ENCODE peak calls at places on chromosome 14, in four cellular contexts. One of them, this sample, is unnamed. For H3K36me3, the result is how much of the 10 kb centered on the place peaks cover.

GRCh38 chr14:39419272-39419671 is 13.0 kb downstream of the FBXO33 start:
- DNase-seq in left lung: no peak
- DNase-seq in upper lobe of right lung: no peak
- DNase-seq in adrenal gland: no peak
- DNase-seq in this sample: no peak

GRCh38 chr14:103733651-103734050 is 18.0 kb downstream of the ZFYVE21 start:
- DNase-seq in left lung: peak
- DNase-seq in upper lobe of right lung: peak
- DNase-seq in adrenal gland: no peak
- DNase-seq in this sample: no peak

GRCh38 chr14:68404652-68405183 is 388.1 kb downstream of the ZFP36L1 start:
- DNase-seq in left lung: no peak
- DNase-seq in upper lobe of right lung: no peak
- DNase-seq in adrenal gland: no peak
- DNase-seq in this sample: no peak

GRCh38 chr14:106378191-106378590 is 851.8 kb downstream of the TMEM121 start:
- DNase-seq in left lung: no peak
- DNase-seq in upper lobe of right lung: no peak
- DNase-seq in adrenal gland: no peak
- DNase-seq in this sample: no peak

GRCh38 chr14:94494085-94494484 is 15.2 kb downstream of the SERPINA12 start:
- DNase-seq in left lung: no peak
- DNase-seq in upper lobe of right lung: no peak
- DNase-seq in adrenal gland: no peak
- DNase-seq in this sample: no peak

GRCh38 chr14:105532735-105533141 is 6.4 kb downstream of the TMEM121 start:
- DNase-seq in left lung: no peak
- DNase-seq in upper lobe of right lung: peak
- DNase-seq in adrenal gland: no peak
- DNase-seq in this sample: peak

GRCh38 chr14:100789460-100790417 is 36.2 kb upstream of the MEG3 start:
- DNase-seq in left lung: no peak
- DNase-seq in upper lobe of right lung: no peak
- DNase-seq in adrenal gland: no peak
- DNase-seq in this sample: no peak

GRCh38 chr14:59690426-59690825 is 113.8 kb upstream of the CCDC175 start:
- DNase-seq in left lung: no peak
- DNase-seq in upper lobe of right lung: no peak
- DNase-seq in adrenal gland: no peak
- DNase-seq in this sample: no peak

GRCh38 chr14:24422261-24422660 is 7.2 kb downstream of the CBLN3 start:
- DNase-seq in left lung: no peak
- DNase-seq in upper lobe of right lung: no peak
- DNase-seq in adrenal gland: no peak
- DNase-seq in this sample: no peak

GRCh38 chr14:51534623-51535022 is 117.1 kb upstream of the FRMD6 start:
- DNase-seq in left lung: no peak
- DNase-seq in upper lobe of right lung: no peak
- DNase-seq in adrenal gland: peak
- DNase-seq in this sample: peak

GRCh38 chr14:100115236-100115635 is 44.2 kb downstream of the DEGS2 start:
- DNase-seq in left lung: no peak
- DNase-seq in upper lobe of right lung: peak
- DNase-seq in adrenal gland: no peak
- DNase-seq in this sample: peak

GRCh38 chr14:69226736-69227135 is 33.2 kb upstream of the GALNT16 start:
- DNase-seq in left lung: no peak
- DNase-seq in upper lobe of right lung: no peak
- DNase-seq in adrenal gland: no peak
- DNase-seq in this sample: no peak

GRCh38 chr14:103629503-103630121 is 601 bp downstream of the KLC1 start:
- DNase-seq in left lung: peak
- DNase-seq in upper lobe of right lung: peak
- DNase-seq in adrenal gland: peak
- DNase-seq in this sample: peak

GRCh38 chr14:22220427-22220826 is 368.6 kb downstream of the DAD1 start:
- DNase-seq in left lung: no peak
- DNase-seq in upper lobe of right lung: no peak
- DNase-seq in adrenal gland: no peak
- DNase-seq in this sample: no peak

GRCh38 chr14:78469947-78470346 is 299.8 kb downstream of the NRXN3 start:
- DNase-seq in left lung: no peak
- DNase-seq in upper lobe of right lung: no peak
- DNase-seq in adrenal gland: no peak
- DNase-seq in this sample: no peak

GRCh38 chr14:61889914-61890351 is 127.7 kb downstream of the SNAPC1 start:
- DNase-seq in left lung: no peak
- DNase-seq in upper lobe of right lung: no peak
- DNase-seq in adrenal gland: no peak
- DNase-seq in this sample: no peak
- TF ChIP-seq CTCF in left lung: no peak
- TF ChIP-seq CTCF in upper lobe of right lung: no peak
- TF ChIP-seq CTCF in adrenal gland: no peak
- TF ChIP-seq CTCF in this sample: no peak

GRCh38 chr14:91337699-91338335 is 79.8 kb downstream of the CCDC88C start:
- DNase-seq in left lung: peak
- DNase-seq in upper lobe of right lung: no peak
- DNase-seq in adrenal gland: no peak
- DNase-seq in this sample: no peak

GRCh38 chr14:91341331-91342242 is 76.0 kb downstream of the CCDC88C start:
- DNase-seq in left lung: no peak
- DNase-seq in upper lobe of right lung: no peak
- DNase-seq in adrenal gland: no peak
- DNase-seq in this sample: no peak

GRCh38 chr14:91339076-91339475 is 78.5 kb downstream of the CCDC88C start:
- DNase-seq in left lung: peak
- DNase-seq in upper lobe of right lung: no peak
- DNase-seq in adrenal gland: no peak
- DNase-seq in this sample: no peak

GRCh38 chr14:91338369-91338768 is 79.3 kb downstream of the CCDC88C start:
- DNase-seq in left lung: no peak
- DNase-seq in upper lobe of right lung: no peak
- DNase-seq in adrenal gland: no peak
- DNase-seq in this sample: no peak

GRCh38 chr14:91339606-91340369 is 77.8 kb downstream of the CCDC88C start:
- DNase-seq in left lung: peak
- DNase-seq in upper lobe of right lung: peak
- DNase-seq in adrenal gland: no peak
- DNase-seq in this sample: no peak
- H3K36me3 ChIP-seq in left lung: under half
- H3K36me3 ChIP-seq in upper lobe of right lung: under half
- H3K36me3 ChIP-seq in adrenal gland: under half
- H3K36me3 ChIP-seq in this sample: under half

DNA sequence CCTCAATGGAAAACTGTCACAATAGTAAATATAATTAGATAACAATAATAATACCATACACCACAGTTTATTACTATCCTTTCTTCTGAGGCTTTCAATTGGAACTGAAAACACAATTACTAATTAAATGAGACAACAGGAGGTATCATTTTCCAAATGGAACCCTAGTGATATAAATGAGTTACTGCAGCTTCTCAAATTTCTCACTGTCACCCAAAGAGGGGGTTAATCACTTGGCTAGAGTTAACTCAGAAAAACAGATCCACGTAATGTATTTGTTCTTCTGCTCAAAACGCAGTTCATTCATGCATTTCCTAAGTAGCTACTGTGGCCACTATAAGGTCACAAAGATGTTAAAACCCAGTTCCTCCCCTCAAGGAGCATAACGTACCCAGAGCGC is 120.9 kb upstream of the FOXN3 start:
- DNase-seq in left lung: no peak
- DNase-seq in upper lobe of right lung: no peak
- DNase-seq in adrenal gland: no peak
- DNase-seq in this sample: no peak
- TF ChIP-seq CTCF in left lung: no peak
- TF ChIP-seq CTCF in upper lobe of right lung: no peak
- TF ChIP-seq CTCF in adrenal gland: no peak
- TF ChIP-seq CTCF in this sample: no peak

DNA sequence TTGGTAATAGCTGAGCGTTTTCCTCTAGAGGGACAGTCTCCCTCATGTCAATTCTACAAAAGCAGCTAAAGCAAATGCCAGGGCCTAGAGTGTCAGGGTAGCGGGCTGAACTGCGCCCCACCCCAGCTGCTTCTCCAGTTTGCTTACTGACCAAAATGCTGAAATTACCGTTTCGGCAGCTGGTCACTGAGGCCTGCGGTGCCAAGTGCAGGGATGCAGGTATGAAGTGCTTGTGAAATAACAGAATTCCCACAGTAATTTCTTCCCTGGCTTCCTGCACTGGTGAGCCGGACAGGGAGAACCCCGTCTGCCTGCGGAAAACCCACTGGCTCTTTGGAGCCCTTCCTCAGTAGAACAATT is 19.1 kb downstream of the PSMC1 start:
- DNase-seq in left lung: no peak
- DNase-seq in upper lobe of right lung: no peak
- DNase-seq in adrenal gland: no peak
- DNase-seq in this sample: no peak
- H3K36me3 ChIP-seq in left lung: under half
- H3K36me3 ChIP-seq in upper lobe of right lung: half or more
- H3K36me3 ChIP-seq in adrenal gland: half or more
- H3K36me3 ChIP-seq in this sample: under half

GRCh38 chr14:102323102-102323501 is 3.6 kb downstream of the ZNF839 start:
- DNase-seq in left lung: no peak
- DNase-seq in upper lobe of right lung: peak
- DNase-seq in adrenal gland: peak
- DNase-seq in this sample: peak
- TF ChIP-seq CTCF in left lung: peak
- TF ChIP-seq CTCF in upper lobe of right lung: peak
- TF ChIP-seq CTCF in adrenal gland: peak
- TF ChIP-seq CTCF in this sample: peak

GRCh38 chr14:54425537-54426274 is 15.5 kb downstream of the CNIH1 start:
- DNase-seq in left lung: no peak
- DNase-seq in upper lobe of right lung: no peak
- DNase-seq in adrenal gland: no peak
- DNase-seq in this sample: no peak
- H3K36me3 ChIP-seq in left lung: under half
- H3K36me3 ChIP-seq in upper lobe of right lung: half or more
- H3K36me3 ChIP-seq in adrenal gland: under half
- H3K36me3 ChIP-seq in this sample: under half